ENCODE peak calls at places on chromosomes 3 and 15, in seven cellular contexts. C is transverse colon, E is heart right ventricle, V is heart left ventricle, A is brain microvascular endothelial cell, U is K562, S is gastrocnemius medialis. X is an unnamed sample.

GRCh38 chr3:100754563-100755334 is 45.5 kb downstream of the TFG start:
- DNase-seq in A (no peak), U (no peak), C (no peak), V (no peak), E (no peak), S (no peak), X (no peak)

GRCh38 chr15:45534821-45535220 is 12.3 kb upstream of the SLC30A4 start:
- DNase-seq in E (no peak), C (no peak), V (no peak), A (no peak), S (no peak), U (no peak), X (no peak)

GRCh38 chr3:38689774-38690173 is 40.3 kb upstream of the SCN5A start:
- DNase-seq in A (no peak), E (no peak), U (peak; percentile 18), C (no peak), S (no peak), V (no peak), X (no peak)

GRCh38 chr15:75143738-75144334 is 57.8 kb upstream of the C15orf39 start:
- DNase-seq in V (no peak), A (no peak), U (no peak), C (no peak), S (no peak), E (no peak), X (no peak)

GRCh38 chr3:132513057-132513456 is 84.0 kb upstream of the ACKR4 start:
- DNase-seq in V (no peak), C (no peak), E (no peak), A (no peak), S (no peak), U (no peak), X (no peak)

GRCh38 chr15:66673410-66674322 is 28.4 kb upstream of the SMAD6 start:
- DNase-seq in V (peak; percentile 74), S (no peak), E (no peak), A (no peak), C (peak; percentile 87), U (peak; percentile 93), X (no peak)

GRCh38 chr3:53592862-53593261 is 98.5 kb downstream of the CACNA1D start:
- DNase-seq in C (no peak), U (no peak), E (no peak), A (no peak), V (no peak), S (no peak), X (no peak)

GRCh38 chr3:136817448-136817847 is 1.5 kb upstream of the SLC35G2 start:
- DNase-seq in S (no peak), V (no peak), C (no peak), E (no peak), U (no peak), A (no peak), X (no peak)

GRCh38 chr3:167497903-167498302 is 24.1 kb upstream of the SERPINI2 start:
- DNase-seq in C (no peak), S (no peak), A (no peak), U (no peak), E (no peak), V (no peak), X (no peak)

GRCh38 chr15:39165026-39165706 is 415.7 kb upstream of the THBS1 start:
- DNase-seq in C (no peak), A (no peak), U (no peak), S (no peak), E (no peak), V (no peak), X (no peak)

GRCh38 chr3:5298453-5298852 is 110.9 kb downstream of the EDEM1 start:
- DNase-seq in U (no peak), S (no peak), E (no peak), A (no peak), V (no peak), C (no peak), X (no peak)

GRCh38 chr3:68249265-68249664 is 594.9 kb upstream of the SUCLG2 start:
- DNase-seq in U (no peak), E (no peak), S (no peak), A (no peak), C (no peak), V (no peak), X (no peak)

GRCh38 chr3:125916376-125916978 is 52.5 kb upstream of the ROPN1B start:
- DNase-seq in U (peak; percentile 92), C (peak; percentile 99), S (no peak), A (no peak), E (no peak), V (no peak), X (no peak)

GRCh38 chr3:122560680-122561079 is 3.4 kb downstream of the PARP9 start:
- DNase-seq in E (peak; percentile 42), C (peak; percentile 56), V (no peak), U (peak; percentile 47), S (no peak), A (peak; percentile 68), X (peak; percentile 60)

GRCh38 chr3:65777050-65777449 is 261.7 kb downstream of the MAGI1 start:
- DNase-seq in A (no peak), U (no peak), V (no peak), C (no peak), E (no peak), S (no peak), X (no peak)

GRCh38 chr15:77031376-77032050 is 36.6 kb downstream of the PSTPIP1 start:
- DNase-seq in A (no peak), V (peak; percentile 61), S (no peak), E (no peak), U (peak; percentile 21), C (peak; percentile 26), X (no peak)

GRCh38 chr3:181210275-181210674 is 220.7 kb upstream of the DNAJC19 start:
- DNase-seq in V (no peak), E (no peak), A (peak; percentile 3), S (no peak), C (no peak), U (peak; percentile 3), X (no peak)

GRCh38 chr3:120469440-120470415 is 18.9 kb upstream of the FSTL1 start:
- DNase-seq in E (no peak), V (no peak), S (no peak), C (no peak), A (peak; percentile 35), U (peak; percentile 2), X (no peak)

GRCh38 chr3:49256152-49256551 is 20.9 kb downstream of the C3orf62 start:
- DNase-seq in U (no peak), A (no peak), S (no peak), E (no peak), V (no peak), C (peak; percentile 25), X (no peak)

GRCh38 chr3:194206375-194206774 is 70.4 kb downstream of the HES1 start:
- DNase-seq in V (no peak), C (peak; percentile 50), A (no peak), U (no peak), E (no peak), S (peak; percentile 12), X (no peak)

GRCh38 chr15:70605606-70606410 is 157.6 kb downstream of the UACA start:
- DNase-seq in A (peak; percentile 72), E (peak; percentile 90), U (no peak), S (no peak), V (peak; percentile 80), C (peak; percentile 34), X (no peak)

GRCh38 chr3:195711813-195712534 is 8.8 kb upstream of the MUC20 start:
- DNase-seq in C (no peak), U (no peak), S (no peak), A (no peak), V (no peak), E (no peak), X (no peak)

GRCh38 chr15:52858388-52859176 is 68.4 kb upstream of the ONECUT1 start:
- DNase-seq in A (no peak), U (no peak), E (peak; percentile 26), C (no peak), S (no peak), V (no peak), X (no peak)
- H3K4me3 ChIP-seq in A (no peak overlapping the region), U (no peak overlapping the region), E (no peak overlapping the region), C (no peak overlapping the region), S (no peak overlapping the region), V (no peak overlapping the region), X (no peak overlapping the region)

DNA sequence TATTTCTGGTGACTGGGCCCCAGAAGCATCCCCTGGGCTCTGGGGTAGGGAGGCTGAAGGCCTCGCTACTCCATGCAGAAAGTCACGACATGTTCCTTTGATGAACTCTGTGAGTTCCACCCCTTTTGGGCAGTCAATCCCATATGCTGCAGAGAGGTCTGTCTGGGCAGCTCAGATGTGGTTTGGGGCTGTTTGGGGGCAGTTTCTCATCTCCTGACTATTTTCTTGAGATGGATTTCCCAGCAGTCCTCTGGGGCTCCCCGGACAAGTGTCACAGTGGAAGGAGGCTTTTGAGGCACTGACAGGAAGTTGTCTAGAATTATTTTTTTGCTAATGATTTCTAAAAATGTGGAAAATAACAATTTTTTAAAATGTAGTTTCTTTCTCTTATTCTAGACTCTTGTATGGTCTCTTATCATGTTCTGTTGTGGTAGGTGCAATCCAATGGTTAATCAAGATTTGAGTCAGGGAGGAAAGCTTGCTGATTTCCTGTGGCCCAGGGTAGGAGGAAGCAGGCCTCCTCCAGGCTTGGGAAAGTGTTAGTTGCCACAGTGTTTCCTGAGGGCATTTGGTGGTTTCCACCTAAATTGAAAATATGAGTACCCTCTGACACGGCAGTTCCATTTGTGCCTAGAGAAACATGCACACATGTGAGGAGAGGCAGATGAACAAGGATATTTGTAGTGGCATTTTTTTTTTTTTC is 19.9 kb upstream of the TATDN2 start:
- DNase-seq in V (no peak), S (no peak), E (no peak), C (no peak), U (no peak), A (peak; percentile 26), X (no peak)
- H3K27ac ChIP-seq in V (no peak overlapping the region), S (no peak overlapping the region), E (no peak overlapping the region), C (no peak overlapping the region), U (no peak overlapping the region), A (no peak overlapping the region), X (no peak overlapping the region)

DNA sequence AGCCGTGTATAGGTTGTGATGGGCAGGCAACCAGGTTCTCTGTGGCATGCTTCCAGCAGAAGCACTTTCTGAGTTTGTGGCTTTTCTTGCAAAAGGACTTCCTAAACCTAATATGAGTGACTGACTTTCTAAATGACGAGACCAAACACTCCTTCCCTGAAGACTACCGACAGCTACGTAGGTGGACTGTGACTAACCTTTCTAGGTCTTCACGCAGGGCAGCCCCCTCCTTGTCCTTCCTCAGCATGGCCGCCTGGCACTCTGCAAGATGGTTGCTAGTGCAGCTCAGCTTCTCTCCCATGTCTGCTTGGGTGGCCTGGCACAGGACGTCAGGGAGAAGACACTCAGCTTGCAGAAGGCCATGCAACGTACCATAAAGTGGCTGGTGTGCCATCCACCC is 20.9 kb downstream of the CXCR6 start:
- DNase-seq in A (no peak), V (no peak), S (no peak), U (no peak), E (no peak), C (no peak), X (no peak)
- H3K36me3 ChIP-seq in A (peaks cover 50% of the 10 kb centered on the region), V (peaks cover 100% of the 10 kb centered on the region), S (peaks cover 98% of the 10 kb centered on the region), U (peaks cover 100% of the 10 kb centered on the region), E (no peaks in the 10 kb centered on the region), C (peaks cover 77% of the 10 kb centered on the region), X (peaks cover 66% of the 10 kb centered on the region)

DNA sequence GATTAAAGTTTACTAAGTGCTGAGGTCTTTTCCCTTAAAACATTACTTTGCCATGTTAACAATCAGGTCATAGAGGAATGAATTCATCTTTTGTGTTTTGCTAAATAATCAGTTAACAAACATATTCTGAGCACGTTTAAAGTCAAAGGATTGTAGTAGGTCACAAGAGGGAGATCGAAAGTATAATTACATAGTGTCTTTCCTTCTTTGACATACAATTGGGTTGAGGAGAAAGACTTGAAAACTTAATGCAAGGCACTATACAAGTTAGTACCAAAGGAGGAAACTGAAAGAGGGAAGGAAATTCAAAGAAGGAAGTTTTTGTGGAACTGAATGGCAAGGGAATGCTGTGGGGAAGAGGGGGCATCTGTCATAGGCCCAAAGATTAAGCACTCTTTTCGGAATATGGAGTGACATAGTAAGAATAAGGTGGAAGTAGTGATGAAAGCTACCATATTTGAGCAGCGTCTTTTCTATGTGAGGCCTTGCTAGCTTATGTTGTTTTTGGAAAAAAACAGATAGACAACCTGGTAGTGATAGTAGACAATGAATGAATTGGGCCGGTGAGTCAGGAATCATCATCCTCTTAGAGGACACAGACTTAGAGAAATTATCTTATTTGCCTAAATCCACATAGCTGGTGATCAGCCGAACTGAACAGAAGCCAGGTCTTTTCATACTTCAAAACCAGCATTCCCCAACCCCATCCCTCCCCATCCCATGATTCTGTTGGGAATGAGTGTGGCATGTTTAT is 10.1 kb downstream of the MBNL1 start:
- DNase-seq in A (no peak), U (no peak), S (no peak), V (no peak), E (no peak), C (no peak), X (no peak)
- H3K4me3 ChIP-seq in A (no peak overlapping the region), U (no peak overlapping the region), S (peak overlapping the region; percentile 8), V (no peak overlapping the region), E (no peak overlapping the region), C (no peak overlapping the region), X (peak overlapping the region; percentile 17)